ENCODE peak calls at places on chromosome 11, in five cellular contexts. One of them, this sample, is unnamed.

GRCh38 chr11:120554771-120555432 is 43.4 kb downstream of the GRIK4 start:
- DNase-seq in H54: no peak
- DNase-seq in stimulated activated CD4-positive, alpha-beta T cell treated with anti-CD3 and anti-CD28 coated beads, Interleukin-15, amount 100 ng/mL, for 1 hour: no peak
- DNase-seq in NCI-H2029: no peak
- DNase-seq in effector CD4-positive, alpha-beta T cell: no peak
- DNase-seq in this sample: no peak

GRCh38 chr11:118619444-118620205 is 12.2 kb downstream of the PHLDB1 start:
- DNase-seq in H54: no peak
- DNase-seq in stimulated activated CD4-positive, alpha-beta T cell treated with anti-CD3 and anti-CD28 coated beads, Interleukin-15, amount 100 ng/mL, for 1 hour: no peak
- DNase-seq in NCI-H2029: no peak
- DNase-seq in effector CD4-positive, alpha-beta T cell: no peak
- DNase-seq in this sample: no peak

GRCh38 chr11:69645801-69646492 is 5.0 kb downstream of the CCND1 start:
- DNase-seq in H54: no peak
- DNase-seq in stimulated activated CD4-positive, alpha-beta T cell treated with anti-CD3 and anti-CD28 coated beads, Interleukin-15, amount 100 ng/mL, for 1 hour: no peak
- DNase-seq in NCI-H2029: peak
- DNase-seq in effector CD4-positive, alpha-beta T cell: no peak
- DNase-seq in this sample: no peak

GRCh38 chr11:13668957-13669521 is 571 bp downstream of the FAR1 start:
- DNase-seq in H54: peak
- DNase-seq in stimulated activated CD4-positive, alpha-beta T cell treated with anti-CD3 and anti-CD28 coated beads, Interleukin-15, amount 100 ng/mL, for 1 hour: peak
- DNase-seq in NCI-H2029: peak
- DNase-seq in effector CD4-positive, alpha-beta T cell: peak
- DNase-seq in this sample: peak

GRCh38 chr11:127890026-127890611 is 697.2 kb downstream of the ETS1 start:
- DNase-seq in H54: no peak
- DNase-seq in stimulated activated CD4-positive, alpha-beta T cell treated with anti-CD3 and anti-CD28 coated beads, Interleukin-15, amount 100 ng/mL, for 1 hour: no peak
- DNase-seq in NCI-H2029: no peak
- DNase-seq in effector CD4-positive, alpha-beta T cell: no peak
- DNase-seq in this sample: no peak

GRCh38 chr11:131546218-131546895 is 175.9 kb downstream of the NTM start:
- DNase-seq in H54: no peak
- DNase-seq in stimulated activated CD4-positive, alpha-beta T cell treated with anti-CD3 and anti-CD28 coated beads, Interleukin-15, amount 100 ng/mL, for 1 hour: no peak
- DNase-seq in NCI-H2029: no peak
- DNase-seq in effector CD4-positive, alpha-beta T cell: no peak
- DNase-seq in this sample: no peak

GRCh38 chr11:93740031-93740801 is 1.1 kb downstream of the TAF1D start:
- DNase-seq in H54: peak
- DNase-seq in stimulated activated CD4-positive, alpha-beta T cell treated with anti-CD3 and anti-CD28 coated beads, Interleukin-15, amount 100 ng/mL, for 1 hour: peak
- DNase-seq in NCI-H2029: no peak
- DNase-seq in effector CD4-positive, alpha-beta T cell: no peak
- DNase-seq in this sample: peak

GRCh38 chr11:17230867-17231851 is 23.4 kb upstream of the PIK3C2A start:
- DNase-seq in H54: no peak
- DNase-seq in stimulated activated CD4-positive, alpha-beta T cell treated with anti-CD3 and anti-CD28 coated beads, Interleukin-15, amount 100 ng/mL, for 1 hour: no peak
- DNase-seq in NCI-H2029: no peak
- DNase-seq in effector CD4-positive, alpha-beta T cell: no peak
- DNase-seq in this sample: no peak

GRCh38 chr11:17939542-17939941 is 73.3 kb downstream of the SERGEF start:
- DNase-seq in H54: no peak
- DNase-seq in stimulated activated CD4-positive, alpha-beta T cell treated with anti-CD3 and anti-CD28 coated beads, Interleukin-15, amount 100 ng/mL, for 1 hour: no peak
- DNase-seq in NCI-H2029: no peak
- DNase-seq in effector CD4-positive, alpha-beta T cell: no peak
- DNase-seq in this sample: no peak

GRCh38 chr11:91299980-91300379 is 924.6 kb upstream of the FAT3 start:
- DNase-seq in H54: no peak
- DNase-seq in stimulated activated CD4-positive, alpha-beta T cell treated with anti-CD3 and anti-CD28 coated beads, Interleukin-15, amount 100 ng/mL, for 1 hour: no peak
- DNase-seq in NCI-H2029: no peak
- DNase-seq in effector CD4-positive, alpha-beta T cell: no peak
- DNase-seq in this sample: no peak

GRCh38 chr11:90783111-90783510 is 560.3 kb upstream of the CHORDC1 start:
- DNase-seq in H54: no peak
- DNase-seq in stimulated activated CD4-positive, alpha-beta T cell treated with anti-CD3 and anti-CD28 coated beads, Interleukin-15, amount 100 ng/mL, for 1 hour: no peak
- DNase-seq in NCI-H2029: no peak
- DNase-seq in effector CD4-positive, alpha-beta T cell: no peak
- DNase-seq in this sample: no peak

GRCh38 chr11:1178201-1178885 is 20.6 kb downstream of the MUC5AC start:
- DNase-seq in H54: no peak
- DNase-seq in stimulated activated CD4-positive, alpha-beta T cell treated with anti-CD3 and anti-CD28 coated beads, Interleukin-15, amount 100 ng/mL, for 1 hour: no peak
- DNase-seq in NCI-H2029: no peak
- DNase-seq in effector CD4-positive, alpha-beta T cell: no peak
- DNase-seq in this sample: no peak

GRCh38 chr11:122737951-122738693 is 82.6 kb downstream of the UBASH3B start:
- DNase-seq in H54: no peak
- DNase-seq in stimulated activated CD4-positive, alpha-beta T cell treated with anti-CD3 and anti-CD28 coated beads, Interleukin-15, amount 100 ng/mL, for 1 hour: no peak
- DNase-seq in NCI-H2029: no peak
- DNase-seq in effector CD4-positive, alpha-beta T cell: no peak
- DNase-seq in this sample: no peak

GRCh38 chr11:2450321-2451041 is 5.7 kb downstream of the KCNQ1 start:
- DNase-seq in H54: no peak
- DNase-seq in stimulated activated CD4-positive, alpha-beta T cell treated with anti-CD3 and anti-CD28 coated beads, Interleukin-15, amount 100 ng/mL, for 1 hour: no peak
- DNase-seq in NCI-H2029: no peak
- DNase-seq in effector CD4-positive, alpha-beta T cell: no peak
- DNase-seq in this sample: no peak

GRCh38 chr11:95145430-95146063 is 55.9 kb downstream of the ENDOD1 start:
- DNase-seq in H54: no peak
- DNase-seq in stimulated activated CD4-positive, alpha-beta T cell treated with anti-CD3 and anti-CD28 coated beads, Interleukin-15, amount 100 ng/mL, for 1 hour: no peak
- DNase-seq in NCI-H2029: no peak
- DNase-seq in effector CD4-positive, alpha-beta T cell: no peak
- DNase-seq in this sample: no peak

GRCh38 chr11:59753650-59754493 is 1.3 kb upstream of the STX3 start:
- DNase-seq in H54: peak
- DNase-seq in stimulated activated CD4-positive, alpha-beta T cell treated with anti-CD3 and anti-CD28 coated beads, Interleukin-15, amount 100 ng/mL, for 1 hour: peak
- DNase-seq in NCI-H2029: peak
- DNase-seq in effector CD4-positive, alpha-beta T cell: peak
- DNase-seq in this sample: peak

GRCh38 chr11:88384004-88384677 is 46.6 kb upstream of the CTSC start:
- DNase-seq in H54: no peak
- DNase-seq in stimulated activated CD4-positive, alpha-beta T cell treated with anti-CD3 and anti-CD28 coated beads, Interleukin-15, amount 100 ng/mL, for 1 hour: no peak
- DNase-seq in NCI-H2029: no peak
- DNase-seq in effector CD4-positive, alpha-beta T cell: no peak
- DNase-seq in this sample: no peak

GRCh38 chr11:2308713-2309112 is 6.9 kb downstream of the TSPAN32 start:
- DNase-seq in H54: no peak
- DNase-seq in stimulated activated CD4-positive, alpha-beta T cell treated with anti-CD3 and anti-CD28 coated beads, Interleukin-15, amount 100 ng/mL, for 1 hour: no peak
- DNase-seq in NCI-H2029: no peak
- DNase-seq in effector CD4-positive, alpha-beta T cell: no peak
- DNase-seq in this sample: no peak

GRCh38 chr11:101960231-101960630 is 43.9 kb upstream of the ANGPTL5 start:
- DNase-seq in H54: no peak
- DNase-seq in stimulated activated CD4-positive, alpha-beta T cell treated with anti-CD3 and anti-CD28 coated beads, Interleukin-15, amount 100 ng/mL, for 1 hour: no peak
- DNase-seq in NCI-H2029: no peak
- DNase-seq in effector CD4-positive, alpha-beta T cell: no peak
- DNase-seq in this sample: no peak

GRCh38 chr11:130066338-130066737 is 3.4 kb upstream of the APLP2 start:
- DNase-seq in H54: no peak
- DNase-seq in stimulated activated CD4-positive, alpha-beta T cell treated with anti-CD3 and anti-CD28 coated beads, Interleukin-15, amount 100 ng/mL, for 1 hour: no peak
- DNase-seq in NCI-H2029: no peak
- DNase-seq in effector CD4-positive, alpha-beta T cell: no peak
- DNase-seq in this sample: no peak

GRCh38 chr11:113176561-113176960 is 137.8 kb upstream of the TTC12 start:
- DNase-seq in H54: no peak
- DNase-seq in stimulated activated CD4-positive, alpha-beta T cell treated with anti-CD3 and anti-CD28 coated beads, Interleukin-15, amount 100 ng/mL, for 1 hour: no peak
- DNase-seq in NCI-H2029: no peak
- DNase-seq in effector CD4-positive, alpha-beta T cell: no peak
- DNase-seq in this sample: no peak

GRCh38 chr11:134519788-134520187 is 107.7 kb upstream of the B3GAT1 start:
- DNase-seq in H54: no peak
- DNase-seq in stimulated activated CD4-positive, alpha-beta T cell treated with anti-CD3 and anti-CD28 coated beads, Interleukin-15, amount 100 ng/mL, for 1 hour: no peak
- DNase-seq in NCI-H2029: no peak
- DNase-seq in effector CD4-positive, alpha-beta T cell: no peak
- DNase-seq in this sample: no peak

GRCh38 chr11:2360081-2360642 is 16.9 kb upstream of the CD81 start:
- DNase-seq in H54: no peak
- DNase-seq in stimulated activated CD4-positive, alpha-beta T cell treated with anti-CD3 and anti-CD28 coated beads, Interleukin-15, amount 100 ng/mL, for 1 hour: no peak
- DNase-seq in NCI-H2029: no peak
- DNase-seq in effector CD4-positive, alpha-beta T cell: no peak
- DNase-seq in this sample: no peak

GRCh38 chr11:71580057-71581003 is 2.3 kb downstream of the KRTAP5-11 start:
- DNase-seq in H54: peak
- DNase-seq in stimulated activated CD4-positive, alpha-beta T cell treated with anti-CD3 and anti-CD28 coated beads, Interleukin-15, amount 100 ng/mL, for 1 hour: no peak
- DNase-seq in NCI-H2029: peak
- DNase-seq in effector CD4-positive, alpha-beta T cell: no peak
- DNase-seq in this sample: no peak

GRCh38 chr11:66365166-66365565 is 6.4 kb downstream of the SLC29A2 start:
- DNase-seq in H54: no peak
- DNase-seq in stimulated activated CD4-positive, alpha-beta T cell treated with anti-CD3 and anti-CD28 coated beads, Interleukin-15, amount 100 ng/mL, for 1 hour: no peak
- DNase-seq in NCI-H2029: no peak
- DNase-seq in effector CD4-positive, alpha-beta T cell: no peak
- DNase-seq in this sample: no peak

GRCh38 chr11:19279455-19279854 is 38.7 kb upstream of the E2F8 start:
- DNase-seq in H54: no peak
- DNase-seq in stimulated activated CD4-positive, alpha-beta T cell treated with anti-CD3 and anti-CD28 coated beads, Interleukin-15, amount 100 ng/mL, for 1 hour: no peak
- DNase-seq in NCI-H2029: no peak
- DNase-seq in effector CD4-positive, alpha-beta T cell: no peak
- DNase-seq in this sample: no peak

GRCh38 chr11:62540804-62541671 is 5.6 kb downstream of the AHNAK start:
- DNase-seq in H54: no peak
- DNase-seq in stimulated activated CD4-positive, alpha-beta T cell treated with anti-CD3 and anti-CD28 coated beads, Interleukin-15, amount 100 ng/mL, for 1 hour: no peak
- DNase-seq in NCI-H2029: no peak
- DNase-seq in effector CD4-positive, alpha-beta T cell: no peak
- DNase-seq in this sample: no peak

GRCh38 chr11:74283580-74284180 is 27.8 kb downstream of the P4HA3 start:
- DNase-seq in H54: no peak
- DNase-seq in stimulated activated CD4-positive, alpha-beta T cell treated with anti-CD3 and anti-CD28 coated beads, Interleukin-15, amount 100 ng/mL, for 1 hour: no peak
- DNase-seq in NCI-H2029: peak
- DNase-seq in effector CD4-positive, alpha-beta T cell: no peak
- DNase-seq in this sample: no peak

GRCh38 chr11:69011624-69012091 is 1.4 kb downstream of the MRGPRF start:
- DNase-seq in H54: no peak
- DNase-seq in stimulated activated CD4-positive, alpha-beta T cell treated with anti-CD3 and anti-CD28 coated beads, Interleukin-15, amount 100 ng/mL, for 1 hour: no peak
- DNase-seq in NCI-H2029: no peak
- DNase-seq in effector CD4-positive, alpha-beta T cell: no peak
- DNase-seq in this sample: no peak

GRCh38 chr11:93524868-93525267 is 18.3 kb downstream of the SMCO4 start:
- DNase-seq in H54: no peak
- DNase-seq in stimulated activated CD4-positive, alpha-beta T cell treated with anti-CD3 and anti-CD28 coated beads, Interleukin-15, amount 100 ng/mL, for 1 hour: no peak
- DNase-seq in NCI-H2029: no peak
- DNase-seq in effector CD4-positive, alpha-beta T cell: no peak
- DNase-seq in this sample: no peak

GRCh38 chr11:30583505-30584280 is 2.5 kb downstream of the MPPED2 start:
- DNase-seq in H54: no peak
- DNase-seq in stimulated activated CD4-positive, alpha-beta T cell treated with anti-CD3 and anti-CD28 coated beads, Interleukin-15, amount 100 ng/mL, for 1 hour: no peak
- DNase-seq in NCI-H2029: no peak
- DNase-seq in effector CD4-positive, alpha-beta T cell: no peak
- DNase-seq in this sample: no peak

GRCh38 chr11:12882670-12883069 is 126.4 kb upstream of the RASSF10 start:
- DNase-seq in H54: no peak
- DNase-seq in stimulated activated CD4-positive, alpha-beta T cell treated with anti-CD3 and anti-CD28 coated beads, Interleukin-15, amount 100 ng/mL, for 1 hour: no peak
- DNase-seq in NCI-H2029: no peak
- DNase-seq in effector CD4-positive, alpha-beta T cell: no peak
- DNase-seq in this sample: no peak

GRCh38 chr11:75436806-75437205 is 3.8 kb upstream of the KLHL35 start:
- DNase-seq in H54: no peak
- DNase-seq in stimulated activated CD4-positive, alpha-beta T cell treated with anti-CD3 and anti-CD28 coated beads, Interleukin-15, amount 100 ng/mL, for 1 hour: no peak
- DNase-seq in NCI-H2029: no peak
- DNase-seq in effector CD4-positive, alpha-beta T cell: no peak
- DNase-seq in this sample: no peak

GRCh38 chr11:125871391-125872137 is 15.9 kb upstream of the HYLS1 start:
- DNase-seq in H54: no peak
- DNase-seq in stimulated activated CD4-positive, alpha-beta T cell treated with anti-CD3 and anti-CD28 coated beads, Interleukin-15, amount 100 ng/mL, for 1 hour: no peak
- DNase-seq in NCI-H2029: no peak
- DNase-seq in effector CD4-positive, alpha-beta T cell: no peak
- DNase-seq in this sample: no peak

GRCh38 chr11:122109932-122110331 is 6.1 kb downstream of the BLID start:
- DNase-seq in H54: no peak
- DNase-seq in stimulated activated CD4-positive, alpha-beta T cell treated with anti-CD3 and anti-CD28 coated beads, Interleukin-15, amount 100 ng/mL, for 1 hour: no peak
- DNase-seq in NCI-H2029: no peak
- DNase-seq in effector CD4-positive, alpha-beta T cell: no peak
- DNase-seq in this sample: no peak